ENCODE peak calls at places on chromosomes 3 and 15, in seven cellular contexts. K is T-helper 2 cell, O is HEK293T, W is glutamatergic neuron, V is Calu3, B is mesothelial cell of epicardium, Y is GM23248. R is an unnamed sample.
A peak's percentile ranks its signal among the peaks of the same experiment; 100 is the strongest.

GRCh38 chr3:52881834-52882233 is 15.5 kb downstream of the STIMATE start:
- DNase-seq in Y (no peak), K (no peak), O (no peak), W (no peak), V (no peak), B (no peak), R (no peak)

GRCh38 chr3:43755511-43756200 is 64.9 kb downstream of the ABHD5 start:
- DNase-seq in V (no peak), B (no peak), O (no peak), K (no peak), Y (no peak), W (no peak), R (no peak)

GRCh38 chr15:90883526-90883931 is 775 bp upstream of the FES start:
- DNase-seq in W (no peak), O (no peak), Y (peak; percentile 39), B (no peak), V (no peak), K (no peak), R (no peak)

GRCh38 chr3:128226794-128227399 is 73.6 kb downstream of the EEFSEC start:
- DNase-seq in Y (peak; percentile 35), O (peak; percentile 84), V (peak; percentile 83), B (peak; percentile 65), K (no peak), W (peak; percentile 84), R (no peak)

GRCh38 chr15:68214838-68215234 is 9.7 kb upstream of the CALML4 start:
- DNase-seq in B (no peak), Y (no peak), O (no peak), K (no peak), W (no peak), V (no peak), R (peak; percentile 41)

GRCh38 chr3:132549890-132550578 is 47.0 kb upstream of the ACKR4 start:
- DNase-seq in K (no peak), W (no peak), B (no peak), O (no peak), V (no peak), Y (peak; percentile 79), R (no peak)

GRCh38 chr3:4575413-4575812 is 82.3 kb downstream of the ITPR1 start:
- DNase-seq in W (no peak), O (no peak), K (no peak), V (no peak), B (no peak), Y (peak; percentile 2), R (no peak)

GRCh38 chr15:70566047-70566835 is 197.1 kb downstream of the UACA start:
- DNase-seq in O (no peak), Y (no peak), K (no peak), W (no peak), B (peak; percentile 38), V (no peak), R (no peak)

GRCh38 chr15:72851586-72851985 is 68.0 kb upstream of the ADPGK start:
- DNase-seq in B (no peak), K (no peak), V (no peak), O (no peak), Y (no peak), W (no peak), R (no peak)

GRCh38 chr3:146709969-146710368 is 104.8 kb upstream of the PLSCR5 start:
- DNase-seq in W (no peak), V (no peak), Y (no peak), O (no peak), B (no peak), K (no peak), R (no peak)

GRCh38 chr3:132196113-132196512 is 121.1 kb upstream of the ACP3 start:
- DNase-seq in O (no peak), K (no peak), Y (peak; percentile 42), V (no peak), W (no peak), B (no peak), R (no peak)

GRCh38 chr15:40151991-40152390 is 8.9 kb upstream of the BUB1B start:
- DNase-seq in O (no peak), Y (no peak), V (no peak), W (no peak), K (no peak), B (no peak), R (no peak)

GRCh38 chr15:52518487-52518886 is 10.2 kb downstream of the MYO5A start:
- DNase-seq in Y (peak; percentile 32), B (no peak), O (no peak), W (no peak), K (no peak), V (no peak), R (no peak)

GRCh38 chr15:27956285-27956684 is 142.8 kb downstream of the OCA2 start:
- DNase-seq in Y (no peak), B (no peak), O (no peak), K (no peak), V (no peak), W (no peak), R (no peak)

GRCh38 chr3:24704496-24704895 is 209.8 kb upstream of the THRB start:
- DNase-seq in V (no peak), K (no peak), Y (peak; percentile 47), O (no peak), W (no peak), B (no peak), R (no peak)

GRCh38 chr15:69497076-69497475 is 44.5 kb downstream of the RPLP1 start:
- DNase-seq in W (no peak), K (no peak), V (no peak), B (no peak), O (no peak), Y (no peak), R (no peak)

GRCh38 chr3:23421811-23422510 is 218.8 kb downstream of the UBE2E2 start:
- DNase-seq in W (no peak), K (no peak), V (no peak), B (no peak), Y (peak; percentile 4), O (no peak), R (no peak)

GRCh38 chr15:52668133-52668532 is 11.1 kb downstream of the ATOSA start:
- DNase-seq in B (no peak), O (no peak), Y (no peak), K (no peak), V (no peak), W (no peak), R (no peak)

GRCh38 chr15:43775411-43775965 is 1.3 kb downstream of the ELL3 start:
- DNase-seq in V (peak; percentile 49), W (no peak), K (no peak), O (no peak), Y (peak; percentile 74), B (no peak), R (no peak)

GRCh38 chr3:158743280-158743663 is 11.0 kb upstream of the RARRES1 start:
- DNase-seq in O (no peak), B (no peak), K (no peak), W (no peak), V (no peak), Y (no peak), R (no peak)

GRCh38 chr3:30751610-30752299 is 142.7 kb downstream of the GADL1 start:
- DNase-seq in O (peak; percentile 14), K (peak; percentile 8), Y (peak; percentile 34), W (peak; percentile 69), V (peak; percentile 27), B (no peak), R (no peak)

GRCh38 chr3:13110678-13111116 is 37.5 kb upstream of the IQSEC1 start:
- DNase-seq in Y (no peak), K (no peak), O (no peak), V (peak; percentile 13), B (no peak), W (no peak), R (no peak)

GRCh38 chr15:100559330-100559729 is 30.6 kb upstream of the CERS3 start:
- DNase-seq in K (no peak), V (no peak), B (no peak), W (no peak), O (no peak), Y (peak; percentile 85), R (peak; percentile 74)

GRCh38 chr3:181851063-181851462 is 139.3 kb downstream of the SOX2 start:
- DNase-seq in Y (no peak), W (no peak), K (no peak), B (no peak), V (peak; percentile 37), O (no peak), R (no peak)

GRCh38 chr15:26113296-26113695 is 250.2 kb upstream of the ATP10A start:
- DNase-seq in O (no peak), V (no peak), B (no peak), Y (no peak), K (no peak), W (no peak), R (no peak)

GRCh38 chr3:142981901-142982773 is 18.7 kb upstream of the PAQR9 start:
- DNase-seq in K (no peak), V (no peak), W (no peak), B (no peak), Y (no peak), O (no peak), R (no peak)

GRCh38 chr3:117479095-117479494 is 769.5 kb downstream of the TUSC7 start:
- DNase-seq in O (no peak), B (no peak), W (no peak), Y (no peak), K (no peak), V (no peak), R (no peak)

R was measured in sigmoid colon.